ENCODE peak calls at places on chromosomes 7 and 10, in seven cellular contexts. One of them, this sample, is unnamed.

GRCh38 chr10:100345570-100346330 is 1.3 kb upstream of the SCD start:
- DNase-seq in ovary: peak; percentile 55
- DNase-seq in tibial nerve: no peak
- DNase-seq in astrocyte: peak; percentile 77
- DNase-seq in WERI-Rb-1: peak; percentile 31
- DNase-seq in progenitor cell of endocrine pancreas: no peak
- DNase-seq in kidney: no peak
- DNase-seq in this sample: no peak

GRCh38 chr7:116185956-116186355 is 24.4 kb upstream of the TES start:
- DNase-seq in ovary: no peak
- DNase-seq in tibial nerve: no peak
- DNase-seq in astrocyte: no peak
- DNase-seq in WERI-Rb-1: no peak
- DNase-seq in progenitor cell of endocrine pancreas: no peak
- DNase-seq in kidney: no peak
- DNase-seq in this sample: no peak

GRCh38 chr10:85614566-85614965 is 752.0 kb downstream of the GRID1 start:
- DNase-seq in ovary: no peak
- DNase-seq in tibial nerve: no peak
- DNase-seq in astrocyte: no peak
- DNase-seq in WERI-Rb-1: no peak
- DNase-seq in progenitor cell of endocrine pancreas: no peak
- DNase-seq in kidney: no peak
- DNase-seq in this sample: no peak

GRCh38 chr7:80699030-80699638 is 60.7 kb downstream of the CD36 start:
- DNase-seq in ovary: no peak
- DNase-seq in tibial nerve: no peak
- DNase-seq in astrocyte: no peak
- DNase-seq in WERI-Rb-1: no peak
- DNase-seq in progenitor cell of endocrine pancreas: no peak
- DNase-seq in kidney: no peak
- DNase-seq in this sample: no peak

GRCh38 chr10:119933179-119933578 is 40.6 kb downstream of the SEC23IP start:
- DNase-seq in ovary: no peak
- DNase-seq in tibial nerve: no peak
- DNase-seq in astrocyte: peak; percentile 18
- DNase-seq in WERI-Rb-1: peak; percentile 10
- DNase-seq in progenitor cell of endocrine pancreas: no peak
- DNase-seq in kidney: no peak
- DNase-seq in this sample: no peak

GRCh38 chr7:28239823-28240204 is 59.2 kb upstream of the JAZF1 start:
- DNase-seq in ovary: no peak
- DNase-seq in tibial nerve: no peak
- DNase-seq in astrocyte: no peak
- DNase-seq in WERI-Rb-1: no peak
- DNase-seq in progenitor cell of endocrine pancreas: no peak
- DNase-seq in kidney: no peak
- DNase-seq in this sample: peak; percentile 18

GRCh38 chr7:28358423-28358868 is 53.9 kb upstream of the CREB5 start:
- DNase-seq in ovary: no peak
- DNase-seq in tibial nerve: no peak
- DNase-seq in astrocyte: peak; percentile 99
- DNase-seq in WERI-Rb-1: no peak
- DNase-seq in progenitor cell of endocrine pancreas: no peak
- DNase-seq in kidney: no peak
- DNase-seq in this sample: no peak

GRCh38 chr10:46523881-46524470 is 32.5 kb downstream of the GPRIN2 start:
- DNase-seq in ovary: peak; percentile 79
- DNase-seq in tibial nerve: no peak
- DNase-seq in astrocyte: peak; percentile 91
- DNase-seq in WERI-Rb-1: no peak
- DNase-seq in progenitor cell of endocrine pancreas: no peak
- DNase-seq in kidney: peak; percentile 61
- DNase-seq in this sample: no peak

GRCh38 chr7:150420987-150421674 is 29.3 kb upstream of the GIMAP8 start:
- DNase-seq in ovary: peak; percentile 85
- DNase-seq in tibial nerve: peak; percentile 91
- DNase-seq in astrocyte: peak; percentile 40
- DNase-seq in WERI-Rb-1: peak; percentile 87
- DNase-seq in progenitor cell of endocrine pancreas: peak; percentile 77
- DNase-seq in kidney: peak; percentile 91
- DNase-seq in this sample: peak; percentile 69

GRCh38 chr10:30151581-30152389 is 92.4 kb upstream of the JCAD start:
- DNase-seq in ovary: no peak
- DNase-seq in tibial nerve: no peak
- DNase-seq in astrocyte: peak; percentile 92
- DNase-seq in WERI-Rb-1: no peak
- DNase-seq in progenitor cell of endocrine pancreas: no peak
- DNase-seq in kidney: no peak
- DNase-seq in this sample: no peak

GRCh38 chr10:119346063-119346835 is 138.9 kb downstream of the GRK5 start:
- DNase-seq in ovary: no peak
- DNase-seq in tibial nerve: no peak
- DNase-seq in astrocyte: no peak
- DNase-seq in WERI-Rb-1: peak; percentile 76
- DNase-seq in progenitor cell of endocrine pancreas: no peak
- DNase-seq in kidney: no peak
- DNase-seq in this sample: no peak

GRCh38 chr10:130878131-130878530 is 433.4 kb downstream of the TCERG1L start:
- DNase-seq in ovary: no peak
- DNase-seq in tibial nerve: no peak
- DNase-seq in astrocyte: no peak
- DNase-seq in WERI-Rb-1: no peak
- DNase-seq in progenitor cell of endocrine pancreas: no peak
- DNase-seq in kidney: no peak
- DNase-seq in this sample: no peak

GRCh38 chr10:79079490-79080355 is 11.0 kb downstream of the ZMIZ1 start:
- DNase-seq in ovary: no peak
- DNase-seq in tibial nerve: no peak
- DNase-seq in astrocyte: peak; percentile 68
- DNase-seq in WERI-Rb-1: no peak
- DNase-seq in progenitor cell of endocrine pancreas: no peak
- DNase-seq in kidney: peak; percentile 88
- DNase-seq in this sample: no peak

GRCh38 chr7:5514440-5515035 is 90.9 kb upstream of the TNRC18 start:
- DNase-seq in ovary: no peak
- DNase-seq in tibial nerve: no peak
- DNase-seq in astrocyte: no peak
- DNase-seq in WERI-Rb-1: no peak
- DNase-seq in progenitor cell of endocrine pancreas: no peak
- DNase-seq in kidney: no peak
- DNase-seq in this sample: no peak

GRCh38 chr7:2607122-2607912 is 24.5 kb upstream of the TTYH3 start:
- DNase-seq in ovary: no peak
- DNase-seq in tibial nerve: no peak
- DNase-seq in astrocyte: no peak
- DNase-seq in WERI-Rb-1: peak; percentile 82
- DNase-seq in progenitor cell of endocrine pancreas: no peak
- DNase-seq in kidney: peak; percentile 89
- DNase-seq in this sample: no peak

GRCh38 chr10:93680414-93681047 is 21.9 kb downstream of the FRA10AC1 start:
- DNase-seq in ovary: no peak
- DNase-seq in tibial nerve: no peak
- DNase-seq in astrocyte: peak; percentile 4
- DNase-seq in WERI-Rb-1: no peak
- DNase-seq in progenitor cell of endocrine pancreas: no peak
- DNase-seq in kidney: no peak
- DNase-seq in this sample: no peak
- TF ChIP-seq CTCF in ovary: no peak
- TF ChIP-seq CTCF in tibial nerve: peak; percentile 35
- TF ChIP-seq CTCF in astrocyte: peak; percentile 42
- TF ChIP-seq CTCF in WERI-Rb-1: peak; percentile 22
- TF ChIP-seq CTCF in progenitor cell of endocrine pancreas: peak; percentile 61
- TF ChIP-seq CTCF in kidney: peak; percentile 26
- TF ChIP-seq CTCF in this sample: no peak

GRCh38 chr7:108789451-108789850 is 219.8 kb downstream of the DNAJB9 start:
- DNase-seq in ovary: no peak
- DNase-seq in tibial nerve: no peak
- DNase-seq in astrocyte: no peak
- DNase-seq in WERI-Rb-1: no peak
- DNase-seq in progenitor cell of endocrine pancreas: no peak
- DNase-seq in kidney: no peak
- DNase-seq in this sample: no peak

GRCh38 chr7:108794466-108794865 is 224.8 kb downstream of the DNAJB9 start:
- DNase-seq in ovary: no peak
- DNase-seq in tibial nerve: no peak
- DNase-seq in astrocyte: no peak
- DNase-seq in WERI-Rb-1: no peak
- DNase-seq in progenitor cell of endocrine pancreas: no peak
- DNase-seq in kidney: no peak
- DNase-seq in this sample: no peak
- TF ChIP-seq CTCF in ovary: no peak
- TF ChIP-seq CTCF in tibial nerve: no peak
- TF ChIP-seq CTCF in astrocyte: no peak
- TF ChIP-seq CTCF in WERI-Rb-1: no peak
- TF ChIP-seq CTCF in progenitor cell of endocrine pancreas: no peak
- TF ChIP-seq CTCF in kidney: no peak
- TF ChIP-seq CTCF in this sample: no peak

GRCh38 chr7:31126976-31127375 is 74.9 kb downstream of the ADCYAP1R1 start:
- DNase-seq in ovary: no peak
- DNase-seq in tibial nerve: peak; percentile 3
- DNase-seq in astrocyte: peak; percentile 12
- DNase-seq in WERI-Rb-1: no peak
- DNase-seq in progenitor cell of endocrine pancreas: no peak
- DNase-seq in kidney: no peak
- DNase-seq in this sample: no peak
- TF ChIP-seq CTCF in ovary: no peak
- TF ChIP-seq CTCF in tibial nerve: no peak
- TF ChIP-seq CTCF in astrocyte: peak; percentile 53
- TF ChIP-seq CTCF in WERI-Rb-1: peak; percentile 8
- TF ChIP-seq CTCF in progenitor cell of endocrine pancreas: peak; percentile 44
- TF ChIP-seq CTCF in kidney: no peak
- TF ChIP-seq CTCF in this sample: no peak

GRCh38 chr7:13047061-13047460 is 359.6 kb downstream of the ARL4A start:
- DNase-seq in ovary: no peak
- DNase-seq in tibial nerve: no peak
- DNase-seq in astrocyte: no peak
- DNase-seq in WERI-Rb-1: no peak
- DNase-seq in progenitor cell of endocrine pancreas: no peak
- DNase-seq in kidney: no peak
- DNase-seq in this sample: no peak
- TF ChIP-seq CTCF in ovary: no peak
- TF ChIP-seq CTCF in tibial nerve: no peak
- TF ChIP-seq CTCF in astrocyte: no peak
- TF ChIP-seq CTCF in WERI-Rb-1: no peak
- TF ChIP-seq CTCF in progenitor cell of endocrine pancreas: no peak
- TF ChIP-seq CTCF in kidney: no peak
- TF ChIP-seq CTCF in this sample: no peak

DNA sequence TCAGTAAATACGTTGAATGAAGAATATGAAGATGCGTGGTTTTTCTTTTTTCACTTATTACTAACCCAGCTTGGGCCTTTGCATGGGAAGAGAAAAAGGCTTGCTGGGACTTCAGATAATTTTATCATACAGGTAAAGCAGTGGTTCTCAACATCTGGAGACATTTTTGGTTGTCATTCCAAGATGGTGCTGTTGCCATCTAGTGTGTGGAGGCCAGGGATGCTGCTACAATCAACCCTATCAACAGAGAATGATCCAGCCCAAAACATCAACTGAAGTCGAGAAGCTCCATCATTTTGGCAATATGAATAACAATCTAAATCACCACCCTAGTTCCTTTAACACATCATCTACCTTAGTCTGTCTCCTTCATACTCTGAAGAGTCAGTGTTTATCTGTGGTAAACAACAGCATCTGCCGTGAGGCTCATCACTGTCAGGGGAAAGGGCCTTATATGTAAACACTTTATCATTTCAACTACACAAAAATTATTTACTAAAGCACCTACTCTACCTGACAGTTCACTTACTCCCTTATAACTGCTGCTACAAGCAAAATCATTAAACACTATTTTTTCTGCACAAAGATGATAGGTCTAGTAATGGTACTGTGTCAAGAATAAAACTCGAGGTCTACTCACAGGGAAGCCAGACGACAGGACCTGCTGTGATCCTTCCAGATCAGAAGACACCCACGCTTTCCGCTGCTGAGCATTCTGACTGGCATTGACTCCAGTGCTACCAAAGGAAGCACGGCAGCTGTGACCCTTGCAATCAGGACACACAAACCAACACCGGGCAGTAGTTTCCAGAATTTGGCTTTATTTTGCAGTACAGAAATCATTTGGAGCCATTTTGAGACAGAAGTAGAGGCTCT is 48.6 kb downstream of the GDI2 start:
- DNase-seq in ovary: no peak
- DNase-seq in tibial nerve: no peak
- DNase-seq in astrocyte: no peak
- DNase-seq in WERI-Rb-1: no peak
- DNase-seq in progenitor cell of endocrine pancreas: no peak
- DNase-seq in kidney: no peak
- DNase-seq in this sample: no peak
- TF ChIP-seq CTCF in ovary: no peak
- TF ChIP-seq CTCF in tibial nerve: no peak
- TF ChIP-seq CTCF in astrocyte: no peak
- TF ChIP-seq CTCF in WERI-Rb-1: no peak
- TF ChIP-seq CTCF in progenitor cell of endocrine pancreas: no peak
- TF ChIP-seq CTCF in kidney: no peak
- TF ChIP-seq CTCF in this sample: no peak

DNA sequence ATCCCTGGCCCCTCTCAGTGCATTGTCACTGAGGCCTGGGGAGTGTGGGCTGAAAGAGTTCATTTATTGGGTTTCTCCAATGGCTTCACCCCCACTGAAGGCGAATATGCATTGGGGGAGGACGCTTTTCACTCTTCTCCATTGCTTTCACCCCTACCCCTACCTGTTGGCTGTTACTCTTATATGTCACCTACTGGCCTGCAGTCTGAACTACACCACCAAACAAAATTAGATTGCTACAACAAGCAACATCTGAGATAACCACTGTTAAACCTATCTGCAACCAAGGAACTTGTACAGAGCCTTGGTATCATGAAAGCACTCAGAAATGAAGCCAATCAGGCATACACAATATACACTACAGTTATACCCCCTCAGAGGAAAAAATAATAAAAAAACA is 203.7 kb downstream of the REEP3 start:
- DNase-seq in ovary: no peak
- DNase-seq in tibial nerve: no peak
- DNase-seq in astrocyte: no peak
- DNase-seq in WERI-Rb-1: no peak
- DNase-seq in progenitor cell of endocrine pancreas: no peak
- DNase-seq in kidney: no peak
- DNase-seq in this sample: no peak
- TF ChIP-seq CTCF in ovary: no peak
- TF ChIP-seq CTCF in tibial nerve: no peak
- TF ChIP-seq CTCF in astrocyte: peak; percentile 3
- TF ChIP-seq CTCF in WERI-Rb-1: no peak
- TF ChIP-seq CTCF in progenitor cell of endocrine pancreas: peak; percentile 9
- TF ChIP-seq CTCF in kidney: no peak
- TF ChIP-seq CTCF in this sample: no peak